ENCODE peak calls at places on chromosomes 12 and 14, in eight cellular contexts. Y is EL, A is psoas muscle, Q is T47D, X is heart right ventricle, V is hypothalamus, D is mammary epithelial cell, T is dermis microvascular lymphatic vessel endothelial cell. U is an unnamed sample.

GRCh38 chr12:28574746-28575592 is 384.7 kb downstream of the CCDC91 start:
- DNase-seq in Y (no peak), A (no peak), Q (no peak), X (no peak), V (no peak), D (no peak), T (no peak), U (no peak)

GRCh38 chr12:46577063-46577776 is 204.6 kb upstream of the SLC38A2 start:
- DNase-seq in Y (no peak), A (no peak), Q (no peak), X (no peak), V (no peak), D (peak; percentile 73), T (no peak), U (no peak)

GRCh38 chr14:102314242-102315011 is 5.1 kb upstream of the ZNF839 start:
- DNase-seq in Y (peak; percentile 84), A (peak; percentile 85), Q (peak; percentile 87), X (peak; percentile 87), V (peak; percentile 89), D (peak; percentile 70), T (peak; percentile 82), U (peak; percentile 80)

GRCh38 chr14:32980887-32981501 is 42.3 kb downstream of the NPAS3 start:
- DNase-seq in Y (no peak), A (no peak), Q (no peak), X (no peak), V (no peak), D (no peak), T (no peak), U (no peak)

GRCh38 chr14:54902521-54903420 is at the start of gene GCH1:
- DNase-seq in Y (peak; percentile 70), A (peak; percentile 56), Q (peak; percentile 90), X (peak; percentile 69), V (peak; percentile 64), D (peak; percentile 65), T (peak; percentile 74), U (peak; percentile 46)

GRCh38 chr12:42504049-42504448 is 85.5 kb downstream of the PRICKLE1 start:
- DNase-seq in Y (peak; percentile 32), A (no peak), Q (peak; percentile 11), X (no peak), V (no peak), D (no peak), T (peak; percentile 23), U (no peak)

GRCh38 chr12:6238875-6239274 is 38.7 kb downstream of the CD9 start:
- DNase-seq in Y (no peak), A (no peak), Q (no peak), X (no peak), V (no peak), D (no peak), T (no peak), U (no peak)

GRCh38 chr12:541676-542289 is 82.0 kb downstream of the B4GALNT3 start:
- DNase-seq in Y (no peak), A (no peak), Q (peak; percentile 57), X (no peak), V (no peak), D (no peak), T (no peak), U (no peak)

GRCh38 chr14:96307434-96307833 is 51.4 kb downstream of the BDKRB1 start:
- DNase-seq in Y (no peak), A (no peak), Q (peak; percentile 36), X (no peak), V (no peak), D (no peak), T (no peak), U (no peak)

U was measured in C1 segment of cervical spinal cord.